ENCODE peak calls at places on chromosomes 5 and 9, in eight cellular contexts. N is SHP77, X is activated T-cell treated with anti-CD3 and anti-CD28 coated beads for 48 hours, P is mucosa of gallbladder, E is heart left ventricle, T is A549, V is aorta, Y is lower leg skin. O is an unnamed sample.

GRCh38 chr9:131217321-131218031 is 58.8 kb downstream of the FAM78A start:
- DNase-seq in N (no peak), X (no peak), P (no peak), E (no peak), T (no peak), V (no peak), Y (no peak), O (no peak)

GRCh38 chr9:93466416-93467061 is 13.2 kb upstream of the FAM120AOS start:
- DNase-seq in N (no peak), X (no peak), P (no peak), E (no peak), T (no peak), V (no peak), Y (no peak), O (no peak)

GRCh38 chr9:80157561-80157983 is 585.8 kb downstream of the TLE4 start:
- DNase-seq in N (no peak), X (no peak), P (no peak), E (no peak), T (no peak), V (no peak), Y (no peak), O (no peak)

GRCh38 chr9:127833555-127833954 is 20.9 kb downstream of the ENG start:
- DNase-seq in N (no peak), X (no peak), P (no peak), E (no peak), T (no peak), V (no peak), Y (no peak), O (no peak)

GRCh38 chr5:172417983-172418630 is 36.2 kb downstream of the SH3PXD2B start:
- DNase-seq in N (no peak), X (no peak), P (peak), E (peak), T (peak), V (peak), Y (peak), O (peak)

GRCh38 chr5:54518146-54519082 is 855 bp downstream of the SNX18 start:
- DNase-seq in N (peak), X (peak), P (peak), E (peak), T (peak), V (peak), Y (no peak), O (peak)

GRCh38 chr5:112186401-112186990 is 232.6 kb downstream of the EPB41L4A start:
- DNase-seq in N (peak), X (no peak), P (no peak), E (no peak), T (peak), V (no peak), Y (no peak), O (no peak)

GRCh38 chr5:66981266-66981665 is 215.3 kb downstream of the CD180 start:
- DNase-seq in N (no peak), X (no peak), P (no peak), E (no peak), T (no peak), V (no peak), Y (no peak), O (no peak)

GRCh38 chr9:127131871-127132270 is 9.4 kb upstream of the ANGPTL2 start:
- DNase-seq in N (no peak), X (no peak), P (no peak), E (no peak), T (no peak), V (no peak), Y (no peak), O (no peak)

GRCh38 chr5:54628049-54628448 is 110.5 kb downstream of the SNX18 start:
- DNase-seq in N (no peak), X (no peak), P (no peak), E (no peak), T (no peak), V (no peak), Y (no peak), O (no peak)

GRCh38 chr9:35935755-35936509 is 22.0 kb downstream of the OR2S2 start:
- DNase-seq in N (no peak), X (no peak), P (no peak), E (no peak), T (no peak), V (no peak), Y (no peak), O (no peak)

GRCh38 chr5:5473224-5473623 is 50.7 kb downstream of the ICE1 start:
- DNase-seq in N (no peak), X (no peak), P (no peak), E (no peak), T (no peak), V (no peak), Y (no peak), O (no peak)

GRCh38 chr5:72151646-72152045 is 44.4 kb downstream of the MAP1B start:
- DNase-seq in N (no peak), X (no peak), P (no peak), E (no peak), T (no peak), V (no peak), Y (peak), O (no peak)

GRCh38 chr5:158068964-158069363 is 210.0 kb upstream of the CLINT1 start:
- DNase-seq in N (no peak), X (no peak), P (no peak), E (no peak), T (no peak), V (no peak), Y (no peak), O (no peak)

O was measured in left colon.